ENCODE peak calls at places on chromosome 20, in seven cellular contexts. One of them, this sample, is unnamed.

GRCh38 chr20:4083103-4083864 is 67.9 kb upstream of the RNF24 start:
- DNase-seq in stimulated activated naive CD8-positive, alpha-beta T cell treated with anti-CD3 and anti-CD28 coated beads, Interleukin-15, Interleukin-2, amounts not matched to agents 100 U/mL and 50 U/mL, for 24 hours: no peak
- DNase-seq in germinal center: no peak
- DNase-seq in NCI-H1417: no peak
- DNase-seq in activated T-helper 1 cell treated with Interleukin-2 at 50 U/mL for 16 hours: no peak
- DNase-seq in foreskin fibroblast: peak; percentile 30
- DNase-seq in memory B cell: no peak
- DNase-seq in this sample: no peak

GRCh38 chr20:61253640-61254511 is 1.8 kb downstream of the CDH4 start:
- DNase-seq in NCI-H1417: peak; percentile 80
- DNase-seq in memory B cell: no peak
- DNase-seq in foreskin fibroblast: peak; percentile 53
- DNase-seq in stimulated activated naive CD8-positive, alpha-beta T cell treated with anti-CD3 and anti-CD28 coated beads, Interleukin-15, Interleukin-2, amounts not matched to agents 100 U/mL and 50 U/mL, for 24 hours: no peak
- DNase-seq in germinal center: no peak
- DNase-seq in activated T-helper 1 cell treated with Interleukin-2 at 50 U/mL for 16 hours: no peak
- DNase-seq in this sample: no peak

GRCh38 chr20:24497851-24498250 is 28.4 kb downstream of the SYNDIG1 start:
- DNase-seq in germinal center: no peak
- DNase-seq in foreskin fibroblast: peak; percentile 12
- DNase-seq in memory B cell: no peak
- DNase-seq in NCI-H1417: peak; percentile 49
- DNase-seq in activated T-helper 1 cell treated with Interleukin-2 at 50 U/mL for 16 hours: no peak
- DNase-seq in stimulated activated naive CD8-positive, alpha-beta T cell treated with anti-CD3 and anti-CD28 coated beads, Interleukin-15, Interleukin-2, amounts not matched to agents 100 U/mL and 50 U/mL, for 24 hours: no peak
- DNase-seq in this sample: peak; percentile 29

GRCh38 chr20:50256577-50256976 is 65.9 kb downstream of the CEBPB start:
- DNase-seq in NCI-H1417: no peak
- DNase-seq in germinal center: no peak
- DNase-seq in stimulated activated naive CD8-positive, alpha-beta T cell treated with anti-CD3 and anti-CD28 coated beads, Interleukin-15, Interleukin-2, amounts not matched to agents 100 U/mL and 50 U/mL, for 24 hours: no peak
- DNase-seq in memory B cell: no peak
- DNase-seq in foreskin fibroblast: no peak
- DNase-seq in activated T-helper 1 cell treated with Interleukin-2 at 50 U/mL for 16 hours: no peak
- DNase-seq in this sample: no peak

GRCh38 chr20:10005885-10006284 is 28.9 kb upstream of the ANKEF1 start:
- DNase-seq in NCI-H1417: no peak
- DNase-seq in foreskin fibroblast: no peak
- DNase-seq in stimulated activated naive CD8-positive, alpha-beta T cell treated with anti-CD3 and anti-CD28 coated beads, Interleukin-15, Interleukin-2, amounts not matched to agents 100 U/mL and 50 U/mL, for 24 hours: no peak
- DNase-seq in activated T-helper 1 cell treated with Interleukin-2 at 50 U/mL for 16 hours: no peak
- DNase-seq in memory B cell: no peak
- DNase-seq in germinal center: no peak
- DNase-seq in this sample: no peak

GRCh38 chr20:41037172-41037571 is 8.6 kb downstream of the TOP1 start:
- DNase-seq in stimulated activated naive CD8-positive, alpha-beta T cell treated with anti-CD3 and anti-CD28 coated beads, Interleukin-15, Interleukin-2, amounts not matched to agents 100 U/mL and 50 U/mL, for 24 hours: no peak
- DNase-seq in foreskin fibroblast: no peak
- DNase-seq in NCI-H1417: no peak
- DNase-seq in activated T-helper 1 cell treated with Interleukin-2 at 50 U/mL for 16 hours: no peak
- DNase-seq in germinal center: no peak
- DNase-seq in memory B cell: no peak
- DNase-seq in this sample: no peak

GRCh38 chr20:50690562-50690978 is 772 bp downstream of the RIPOR3 start:
- DNase-seq in NCI-H1417: peak; percentile 63
- DNase-seq in foreskin fibroblast: no peak
- DNase-seq in germinal center: no peak
- DNase-seq in memory B cell: no peak
- DNase-seq in activated T-helper 1 cell treated with Interleukin-2 at 50 U/mL for 16 hours: no peak
- DNase-seq in stimulated activated naive CD8-positive, alpha-beta T cell treated with anti-CD3 and anti-CD28 coated beads, Interleukin-15, Interleukin-2, amounts not matched to agents 100 U/mL and 50 U/mL, for 24 hours: no peak
- DNase-seq in this sample: no peak

GRCh38 chr20:31587545-31588389 is 17.3 kb upstream of the ID1 start:
- DNase-seq in stimulated activated naive CD8-positive, alpha-beta T cell treated with anti-CD3 and anti-CD28 coated beads, Interleukin-15, Interleukin-2, amounts not matched to agents 100 U/mL and 50 U/mL, for 24 hours: peak; percentile 24
- DNase-seq in memory B cell: no peak
- DNase-seq in activated T-helper 1 cell treated with Interleukin-2 at 50 U/mL for 16 hours: no peak
- DNase-seq in NCI-H1417: peak; percentile 59
- DNase-seq in foreskin fibroblast: peak; percentile 62
- DNase-seq in germinal center: no peak
- DNase-seq in this sample: no peak

GRCh38 chr20:25283221-25283951 is 35.5 kb downstream of the PYGB start:
- DNase-seq in NCI-H1417: no peak
- DNase-seq in activated T-helper 1 cell treated with Interleukin-2 at 50 U/mL for 16 hours: no peak
- DNase-seq in memory B cell: no peak
- DNase-seq in stimulated activated naive CD8-positive, alpha-beta T cell treated with anti-CD3 and anti-CD28 coated beads, Interleukin-15, Interleukin-2, amounts not matched to agents 100 U/mL and 50 U/mL, for 24 hours: no peak
- DNase-seq in foreskin fibroblast: no peak
- DNase-seq in germinal center: no peak
- DNase-seq in this sample: no peak

GRCh38 chr20:1637755-1638154 is 17.9 kb upstream of the SIRPB1 start:
- DNase-seq in NCI-H1417: no peak
- DNase-seq in activated T-helper 1 cell treated with Interleukin-2 at 50 U/mL for 16 hours: no peak
- DNase-seq in memory B cell: no peak
- DNase-seq in germinal center: no peak
- DNase-seq in foreskin fibroblast: no peak
- DNase-seq in stimulated activated naive CD8-positive, alpha-beta T cell treated with anti-CD3 and anti-CD28 coated beads, Interleukin-15, Interleukin-2, amounts not matched to agents 100 U/mL and 50 U/mL, for 24 hours: no peak
- DNase-seq in this sample: no peak

GRCh38 chr20:50303573-50304500 is 113.2 kb downstream of the CEBPB start:
- DNase-seq in memory B cell: no peak
- DNase-seq in activated T-helper 1 cell treated with Interleukin-2 at 50 U/mL for 16 hours: no peak
- DNase-seq in NCI-H1417: peak; percentile 50
- DNase-seq in stimulated activated naive CD8-positive, alpha-beta T cell treated with anti-CD3 and anti-CD28 coated beads, Interleukin-15, Interleukin-2, amounts not matched to agents 100 U/mL and 50 U/mL, for 24 hours: no peak
- DNase-seq in germinal center: no peak
- DNase-seq in foreskin fibroblast: peak; percentile 90
- DNase-seq in this sample: peak; percentile 85

GRCh38 chr20:3651204-3651970 is 11.8 kb downstream of the GFRA4 start:
- DNase-seq in memory B cell: no peak
- DNase-seq in stimulated activated naive CD8-positive, alpha-beta T cell treated with anti-CD3 and anti-CD28 coated beads, Interleukin-15, Interleukin-2, amounts not matched to agents 100 U/mL and 50 U/mL, for 24 hours: no peak
- DNase-seq in germinal center: no peak
- DNase-seq in NCI-H1417: peak; percentile 20
- DNase-seq in activated T-helper 1 cell treated with Interleukin-2 at 50 U/mL for 16 hours: no peak
- DNase-seq in foreskin fibroblast: no peak
- DNase-seq in this sample: peak; percentile 60

GRCh38 chr20:45963059-45964011 is 8.7 kb downstream of the ZNF335 start:
- DNase-seq in NCI-H1417: peak; percentile 79
- DNase-seq in activated T-helper 1 cell treated with Interleukin-2 at 50 U/mL for 16 hours: no peak
- DNase-seq in memory B cell: no peak
- DNase-seq in foreskin fibroblast: peak; percentile 67
- DNase-seq in germinal center: no peak
- DNase-seq in stimulated activated naive CD8-positive, alpha-beta T cell treated with anti-CD3 and anti-CD28 coated beads, Interleukin-15, Interleukin-2, amounts not matched to agents 100 U/mL and 50 U/mL, for 24 hours: no peak
- DNase-seq in this sample: peak; percentile 76

GRCh38 chr20:58054744-58055373 is 173.6 kb downstream of the ANKRD60 start:
- DNase-seq in NCI-H1417: no peak
- DNase-seq in foreskin fibroblast: no peak
- DNase-seq in activated T-helper 1 cell treated with Interleukin-2 at 50 U/mL for 16 hours: no peak
- DNase-seq in memory B cell: peak; percentile 6
- DNase-seq in stimulated activated naive CD8-positive, alpha-beta T cell treated with anti-CD3 and anti-CD28 coated beads, Interleukin-15, Interleukin-2, amounts not matched to agents 100 U/mL and 50 U/mL, for 24 hours: no peak
- DNase-seq in germinal center: no peak
- DNase-seq in this sample: peak; percentile 21

GRCh38 chr20:1075564-1075963 is 42.8 kb upstream of the PSMF1 start:
- DNase-seq in foreskin fibroblast: no peak
- DNase-seq in stimulated activated naive CD8-positive, alpha-beta T cell treated with anti-CD3 and anti-CD28 coated beads, Interleukin-15, Interleukin-2, amounts not matched to agents 100 U/mL and 50 U/mL, for 24 hours: no peak
- DNase-seq in germinal center: no peak
- DNase-seq in memory B cell: no peak
- DNase-seq in activated T-helper 1 cell treated with Interleukin-2 at 50 U/mL for 16 hours: no peak
- DNase-seq in NCI-H1417: no peak
- DNase-seq in this sample: no peak

GRCh38 chr20:32467506-32468312 is 109.6 kb downstream of the ASXL1 start:
- DNase-seq in germinal center: no peak
- DNase-seq in NCI-H1417: no peak
- DNase-seq in memory B cell: no peak
- DNase-seq in foreskin fibroblast: no peak
- DNase-seq in stimulated activated naive CD8-positive, alpha-beta T cell treated with anti-CD3 and anti-CD28 coated beads, Interleukin-15, Interleukin-2, amounts not matched to agents 100 U/mL and 50 U/mL, for 24 hours: no peak
- DNase-seq in activated T-helper 1 cell treated with Interleukin-2 at 50 U/mL for 16 hours: no peak
- DNase-seq in this sample: no peak

GRCh38 chr20:4626228-4626627 is 95.5 kb upstream of the PRND start:
- DNase-seq in memory B cell: no peak
- DNase-seq in NCI-H1417: no peak
- DNase-seq in foreskin fibroblast: no peak
- DNase-seq in activated T-helper 1 cell treated with Interleukin-2 at 50 U/mL for 16 hours: no peak
- DNase-seq in germinal center: no peak
- DNase-seq in stimulated activated naive CD8-positive, alpha-beta T cell treated with anti-CD3 and anti-CD28 coated beads, Interleukin-15, Interleukin-2, amounts not matched to agents 100 U/mL and 50 U/mL, for 24 hours: no peak
- DNase-seq in this sample: no peak

GRCh38 chr20:41185013-41185757 is 47.8 kb downstream of the PLCG1 start:
- DNase-seq in memory B cell: no peak
- DNase-seq in activated T-helper 1 cell treated with Interleukin-2 at 50 U/mL for 16 hours: no peak
- DNase-seq in NCI-H1417: no peak
- DNase-seq in germinal center: no peak
- DNase-seq in foreskin fibroblast: no peak
- DNase-seq in stimulated activated naive CD8-positive, alpha-beta T cell treated with anti-CD3 and anti-CD28 coated beads, Interleukin-15, Interleukin-2, amounts not matched to agents 100 U/mL and 50 U/mL, for 24 hours: no peak
- DNase-seq in this sample: peak; percentile 63

GRCh38 chr20:44660506-44660905 is 9.0 kb upstream of the ADA start:
- DNase-seq in activated T-helper 1 cell treated with Interleukin-2 at 50 U/mL for 16 hours: no peak
- DNase-seq in NCI-H1417: no peak
- DNase-seq in foreskin fibroblast: no peak
- DNase-seq in germinal center: no peak
- DNase-seq in stimulated activated naive CD8-positive, alpha-beta T cell treated with anti-CD3 and anti-CD28 coated beads, Interleukin-15, Interleukin-2, amounts not matched to agents 100 U/mL and 50 U/mL, for 24 hours: no peak
- DNase-seq in memory B cell: no peak
- DNase-seq in this sample: no peak

GRCh38 chr20:1499528-1500420 is 8.6 kb upstream of the SIRPB2 start:
- DNase-seq in NCI-H1417: no peak
- DNase-seq in germinal center: no peak
- DNase-seq in stimulated activated naive CD8-positive, alpha-beta T cell treated with anti-CD3 and anti-CD28 coated beads, Interleukin-15, Interleukin-2, amounts not matched to agents 100 U/mL and 50 U/mL, for 24 hours: no peak
- DNase-seq in memory B cell: no peak
- DNase-seq in foreskin fibroblast: no peak
- DNase-seq in activated T-helper 1 cell treated with Interleukin-2 at 50 U/mL for 16 hours: no peak
- DNase-seq in this sample: no peak

GRCh38 chr20:1346322-1346969 is 17.5 kb upstream of the SDCBP2 start:
- DNase-seq in foreskin fibroblast: no peak
- DNase-seq in stimulated activated naive CD8-positive, alpha-beta T cell treated with anti-CD3 and anti-CD28 coated beads, Interleukin-15, Interleukin-2, amounts not matched to agents 100 U/mL and 50 U/mL, for 24 hours: no peak
- DNase-seq in activated T-helper 1 cell treated with Interleukin-2 at 50 U/mL for 16 hours: no peak
- DNase-seq in memory B cell: no peak
- DNase-seq in NCI-H1417: no peak
- DNase-seq in germinal center: no peak
- DNase-seq in this sample: no peak

GRCh38 chr20:48153523-48153922 is 368.2 kb upstream of the SULF2 start:
- DNase-seq in NCI-H1417: peak; percentile 70
- DNase-seq in foreskin fibroblast: no peak
- DNase-seq in germinal center: no peak
- DNase-seq in stimulated activated naive CD8-positive, alpha-beta T cell treated with anti-CD3 and anti-CD28 coated beads, Interleukin-15, Interleukin-2, amounts not matched to agents 100 U/mL and 50 U/mL, for 24 hours: no peak
- DNase-seq in memory B cell: no peak
- DNase-seq in activated T-helper 1 cell treated with Interleukin-2 at 50 U/mL for 16 hours: no peak
- DNase-seq in this sample: no peak

GRCh38 chr20:49490689-49491088 is 8.2 kb upstream of the KCNB1 start:
- DNase-seq in memory B cell: no peak
- DNase-seq in activated T-helper 1 cell treated with Interleukin-2 at 50 U/mL for 16 hours: no peak
- DNase-seq in NCI-H1417: no peak
- DNase-seq in stimulated activated naive CD8-positive, alpha-beta T cell treated with anti-CD3 and anti-CD28 coated beads, Interleukin-15, Interleukin-2, amounts not matched to agents 100 U/mL and 50 U/mL, for 24 hours: no peak
- DNase-seq in germinal center: no peak
- DNase-seq in foreskin fibroblast: no peak
- DNase-seq in this sample: no peak

GRCh38 chr20:62588458-62589149 is 53.7 kb upstream of the SLCO4A1 start:
- DNase-seq in stimulated activated naive CD8-positive, alpha-beta T cell treated with anti-CD3 and anti-CD28 coated beads, Interleukin-15, Interleukin-2, amounts not matched to agents 100 U/mL and 50 U/mL, for 24 hours: no peak
- DNase-seq in germinal center: no peak
- DNase-seq in foreskin fibroblast: peak; percentile 16
- DNase-seq in NCI-H1417: no peak
- DNase-seq in activated T-helper 1 cell treated with Interleukin-2 at 50 U/mL for 16 hours: no peak
- DNase-seq in memory B cell: no peak
- DNase-seq in this sample: no peak

GRCh38 chr20:2624190-2624589 is 28.2 kb upstream of the NOP56 start:
- DNase-seq in NCI-H1417: no peak
- DNase-seq in memory B cell: no peak
- DNase-seq in germinal center: no peak
- DNase-seq in foreskin fibroblast: no peak
- DNase-seq in activated T-helper 1 cell treated with Interleukin-2 at 50 U/mL for 16 hours: no peak
- DNase-seq in stimulated activated naive CD8-positive, alpha-beta T cell treated with anti-CD3 and anti-CD28 coated beads, Interleukin-15, Interleukin-2, amounts not matched to agents 100 U/mL and 50 U/mL, for 24 hours: no peak
- DNase-seq in this sample: peak; percentile 23

GRCh38 chr20:5654557-5654956 is 95.6 kb upstream of the SHLD1 start:
- DNase-seq in activated T-helper 1 cell treated with Interleukin-2 at 50 U/mL for 16 hours: no peak
- DNase-seq in foreskin fibroblast: peak; percentile 73
- DNase-seq in germinal center: no peak
- DNase-seq in stimulated activated naive CD8-positive, alpha-beta T cell treated with anti-CD3 and anti-CD28 coated beads, Interleukin-15, Interleukin-2, amounts not matched to agents 100 U/mL and 50 U/mL, for 24 hours: no peak
- DNase-seq in NCI-H1417: peak; percentile 69
- DNase-seq in memory B cell: no peak
- DNase-seq in this sample: no peak

GRCh38 chr20:4041748-4042411 is 26.5 kb upstream of the RNF24 start:
- DNase-seq in NCI-H1417: no peak
- DNase-seq in activated T-helper 1 cell treated with Interleukin-2 at 50 U/mL for 16 hours: no peak
- DNase-seq in memory B cell: no peak
- DNase-seq in germinal center: no peak
- DNase-seq in stimulated activated naive CD8-positive, alpha-beta T cell treated with anti-CD3 and anti-CD28 coated beads, Interleukin-15, Interleukin-2, amounts not matched to agents 100 U/mL and 50 U/mL, for 24 hours: no peak
- DNase-seq in foreskin fibroblast: peak; percentile 79
- DNase-seq in this sample: peak; percentile 73

GRCh38 chr20:25220810-25221591 is 25.5 kb downstream of the ENTPD6 start:
- DNase-seq in stimulated activated naive CD8-positive, alpha-beta T cell treated with anti-CD3 and anti-CD28 coated beads, Interleukin-15, Interleukin-2, amounts not matched to agents 100 U/mL and 50 U/mL, for 24 hours: no peak
- DNase-seq in foreskin fibroblast: no peak
- DNase-seq in germinal center: no peak
- DNase-seq in memory B cell: no peak
- DNase-seq in activated T-helper 1 cell treated with Interleukin-2 at 50 U/mL for 16 hours: no peak
- DNase-seq in NCI-H1417: peak; percentile 17
- DNase-seq in this sample: peak; percentile 78

GRCh38 chr20:57514273-57514751 is 10.6 kb downstream of the CTCFL start:
- DNase-seq in germinal center: peak; percentile 33
- DNase-seq in stimulated activated naive CD8-positive, alpha-beta T cell treated with anti-CD3 and anti-CD28 coated beads, Interleukin-15, Interleukin-2, amounts not matched to agents 100 U/mL and 50 U/mL, for 24 hours: peak; percentile 33
- DNase-seq in NCI-H1417: peak; percentile 68
- DNase-seq in foreskin fibroblast: peak; percentile 82
- DNase-seq in activated T-helper 1 cell treated with Interleukin-2 at 50 U/mL for 16 hours: no peak
- DNase-seq in memory B cell: no peak
- DNase-seq in this sample: peak; percentile 95

GRCh38 chr20:64055893-64056638 is 6.6 kb upstream of the SOX18 start:
- DNase-seq in NCI-H1417: peak; percentile 24
- DNase-seq in memory B cell: no peak
- DNase-seq in activated T-helper 1 cell treated with Interleukin-2 at 50 U/mL for 16 hours: no peak
- DNase-seq in foreskin fibroblast: no peak
- DNase-seq in stimulated activated naive CD8-positive, alpha-beta T cell treated with anti-CD3 and anti-CD28 coated beads, Interleukin-15, Interleukin-2, amounts not matched to agents 100 U/mL and 50 U/mL, for 24 hours: no peak
- DNase-seq in germinal center: no peak
- DNase-seq in this sample: no peak

GRCh38 chr20:40262219-40262618 is 426.8 kb downstream of the MAFB start:
- DNase-seq in activated T-helper 1 cell treated with Interleukin-2 at 50 U/mL for 16 hours: no peak
- DNase-seq in memory B cell: no peak
- DNase-seq in germinal center: no peak
- DNase-seq in foreskin fibroblast: no peak
- DNase-seq in NCI-H1417: no peak
- DNase-seq in stimulated activated naive CD8-positive, alpha-beta T cell treated with anti-CD3 and anti-CD28 coated beads, Interleukin-15, Interleukin-2, amounts not matched to agents 100 U/mL and 50 U/mL, for 24 hours: no peak
- DNase-seq in this sample: no peak

GRCh38 chr20:47287609-47288144 is 68.8 kb downstream of the ZMYND8 start:
- DNase-seq in memory B cell: no peak
- DNase-seq in germinal center: no peak
- DNase-seq in stimulated activated naive CD8-positive, alpha-beta T cell treated with anti-CD3 and anti-CD28 coated beads, Interleukin-15, Interleukin-2, amounts not matched to agents 100 U/mL and 50 U/mL, for 24 hours: no peak
- DNase-seq in foreskin fibroblast: no peak
- DNase-seq in NCI-H1417: no peak
- DNase-seq in activated T-helper 1 cell treated with Interleukin-2 at 50 U/mL for 16 hours: no peak
- DNase-seq in this sample: peak; percentile 18

GRCh38 chr20:10603971-10604864 is 69.6 kb downstream of the JAG1 start:
- DNase-seq in germinal center: no peak
- DNase-seq in NCI-H1417: no peak
- DNase-seq in stimulated activated naive CD8-positive, alpha-beta T cell treated with anti-CD3 and anti-CD28 coated beads, Interleukin-15, Interleukin-2, amounts not matched to agents 100 U/mL and 50 U/mL, for 24 hours: no peak
- DNase-seq in foreskin fibroblast: peak; percentile 91
- DNase-seq in activated T-helper 1 cell treated with Interleukin-2 at 50 U/mL for 16 hours: no peak
- DNase-seq in memory B cell: no peak
- DNase-seq in this sample: no peak